ENCODE peak calls at places on chromosome 22, in six cellular contexts. P, D, H, O, C and L are unnamed samples.

GRCh38 chr22:20531404-20532181 is 24.2 kb downstream of the MED15 start:
- DNase-seq in O (peak), P (no peak), H (peak), D (no peak), C (peak), L (peak)

GRCh38 chr22:46780453-46780852 is 18.0 kb downstream of the TBC1D22A start:
- DNase-seq in D (no peak), H (no peak), O (no peak), P (no peak), C (no peak), L (no peak)

GRCh38 chr22:30036656-30037055 is 43.6 kb upstream of the HORMAD2 start:
- DNase-seq in P (no peak), O (peak), C (no peak), D (no peak), H (peak), L (peak)

GRCh38 chr22:48931452-48931851 is 896.2 kb downstream of the BRD1 start:
- DNase-seq in P (no peak), C (no peak), H (no peak), D (no peak), O (no peak), L (no peak)

GRCh38 chr22:45262931-45263789 is 21.6 kb upstream of the UPK3A start:
- DNase-seq in P (no peak), D (no peak), H (no peak), O (no peak), C (no peak), L (peak)

GRCh38 chr22:38176170-38176741 is 5.4 kb downstream of the PLA2G6 start:
- DNase-seq in H (peak), P (no peak), D (no peak), O (peak), C (no peak), L (peak)

GRCh38 chr22:49440931-49441330 is 386.7 kb downstream of the BRD1 start:
- DNase-seq in O (no peak), C (no peak), D (no peak), P (no peak), H (no peak), L (no peak)

GRCh38 chr22:26398741-26399153 is 30.3 kb upstream of the ASPHD2 start:
- DNase-seq in O (peak), H (peak), P (peak), D (peak), C (peak), L (peak)

GRCh38 chr22:50186181-50186731 is 543 bp downstream of the TRABD start:
- DNase-seq in O (no peak), D (no peak), C (no peak), H (no peak), P (no peak), L (no peak)

GRCh38 chr22:47748887-47749286 is 986.4 kb downstream of the TBC1D22A start:
- DNase-seq in D (no peak), P (no peak), C (no peak), O (no peak), H (no peak), L (no peak)

GRCh38 chr22:29975494-29975893 is 92.5 kb downstream of the MTMR3 start:
- DNase-seq in C (no peak), O (no peak), P (no peak), D (no peak), H (no peak), L (no peak)

GRCh38 chr22:49933236-49933921 is 14.9 kb downstream of the CRELD2 start:
- DNase-seq in D (no peak), O (no peak), P (no peak), C (no peak), H (no peak), L (no peak)

GRCh38 chr22:20514658-20515406 is 7.4 kb downstream of the MED15 start:
- DNase-seq in O (peak), C (no peak), P (no peak), H (peak), D (no peak), L (peak)

GRCh38 chr22:38202437-38203089 is 769 bp downstream of the MAFF start:
- DNase-seq in H (peak), C (peak), D (no peak), O (peak), P (no peak), L (no peak)

GRCh38 chr22:46411347-46411746 is 75.8 kb downstream of the TRMU start:
- DNase-seq in D (no peak), H (no peak), C (no peak), P (no peak), O (no peak), L (no peak)

GRCh38 chr22:25035715-25036114 is 83.2 kb downstream of the KIAA1671 start:
- DNase-seq in O (no peak), P (no peak), C (no peak), D (no peak), H (no peak), L (no peak)

GRCh38 chr22:39070186-39070585 is 6.9 kb upstream of the APOBEC3G start:
- DNase-seq in O (no peak), C (no peak), H (no peak), P (no peak), D (no peak), L (no peak)

GRCh38 chr22:28978158-28978557 is 83.5 kb downstream of the C22orf31 start:
- DNase-seq in C (no peak), O (peak), P (no peak), D (no peak), H (peak), L (peak)

GRCh38 chr22:38238519-38239051 is 34.2 kb downstream of the TMEM184B start:
- DNase-seq in H (no peak), C (no peak), P (no peak), O (peak), D (no peak), L (no peak)

GRCh38 chr22:26610072-26610958 is 7.5 kb downstream of the CRYBB1 start:
- DNase-seq in O (peak), D (no peak), C (no peak), P (no peak), H (peak), L (no peak)

GRCh38 chr22:49885281-49885680 is 31.6 kb downstream of the ZBED4 start:
- DNase-seq in H (no peak), C (no peak), O (no peak), D (no peak), P (no peak), L (no peak)

GRCh38 chr22:27992294-27993165 is 73.5 kb upstream of the PITPNB start:
- DNase-seq in C (peak), P (no peak), O (no peak), D (no peak), H (no peak), L (no peak)

GRCh38 chr22:44746836-44747519 is 5.4 kb upstream of the ARHGAP8 start:
- DNase-seq in P (no peak), O (peak), C (peak), H (no peak), D (no peak), L (peak)

GRCh38 chr22:43177479-43177878 is 9.5 kb downstream of the TTLL12 start:
- DNase-seq in C (no peak), H (no peak), D (no peak), P (no peak), O (no peak), L (no peak)

GRCh38 chr22:29773233-29773632 is 6.1 kb downstream of the UQCR10 start:
- DNase-seq in D (no peak), H (peak), O (peak), P (peak), C (no peak), L (peak)

GRCh38 chr22:46087816-46088277 is 62.5 kb upstream of the PPARA start:
- DNase-seq in O (peak), D (no peak), C (no peak), H (peak), P (no peak), L (no peak)

GRCh38 chr22:19845369-19845722 is 9.3 kb downstream of the GNB1L start:
- DNase-seq in D (no peak), C (no peak), P (no peak), H (no peak), O (no peak), L (no peak)

GRCh38 chr22:29477919-29478318 is 2.1 kb upstream of the NEFH start:
- DNase-seq in O (no peak), D (no peak), H (no peak), C (no peak), P (no peak), L (no peak)

GRCh38 chr22:46297151-46297819 is 615 bp downstream of the GTSE1 start:
- DNase-seq in P (no peak), O (peak), C (no peak), D (no peak), H (peak), L (no peak)

GRCh38 chr22:48607901-48608650 is 1219.6 kb downstream of the BRD1 start:
- DNase-seq in H (no peak), P (no peak), D (no peak), C (no peak), O (no peak), L (no peak)

GRCh38 chr22:29031236-29031982 is 30.2 kb downstream of the C22orf31 start:
- DNase-seq in H (peak), C (peak), P (peak), O (peak), D (peak), L (peak)

GRCh38 chr22:20785415-20785814 is 11.5 kb downstream of the SERPIND1 start:
- DNase-seq in P (no peak), H (no peak), O (no peak), C (no peak), D (no peak), L (no peak)

GRCh38 chr22:42273855-42274451 is 3.5 kb upstream of the TCF20 start:
- DNase-seq in C (peak), O (no peak), H (peak), D (no peak), P (no peak), L (no peak)

GRCh38 chr22:17780741-17781318 is 6.6 kb upstream of the BID start:
- DNase-seq in O (no peak), H (no peak), D (no peak), C (no peak), P (no peak), L (no peak)

GRCh38 chr22:46537946-46538815 is 761 bp upstream of the CELSR1 start:
- DNase-seq in H (no peak), O (peak), C (peak), D (peak), P (no peak), L (peak)

GRCh38 chr22:26406118-26406517 is 22.9 kb upstream of the ASPHD2 start:
- DNase-seq in D (no peak), O (peak), H (no peak), P (no peak), C (no peak), L (no peak)

GRCh38 chr22:36912694-36913430 is 566 bp upstream of the CSF2RB start:
- DNase-seq in C (no peak), P (no peak), D (no peak), O (no peak), H (no peak), L (no peak)
- H4K91ac ChIP-seq in C (no peak), P (no peak), D (no peak), O (no peak), H (no peak), L (peak)

DNA sequence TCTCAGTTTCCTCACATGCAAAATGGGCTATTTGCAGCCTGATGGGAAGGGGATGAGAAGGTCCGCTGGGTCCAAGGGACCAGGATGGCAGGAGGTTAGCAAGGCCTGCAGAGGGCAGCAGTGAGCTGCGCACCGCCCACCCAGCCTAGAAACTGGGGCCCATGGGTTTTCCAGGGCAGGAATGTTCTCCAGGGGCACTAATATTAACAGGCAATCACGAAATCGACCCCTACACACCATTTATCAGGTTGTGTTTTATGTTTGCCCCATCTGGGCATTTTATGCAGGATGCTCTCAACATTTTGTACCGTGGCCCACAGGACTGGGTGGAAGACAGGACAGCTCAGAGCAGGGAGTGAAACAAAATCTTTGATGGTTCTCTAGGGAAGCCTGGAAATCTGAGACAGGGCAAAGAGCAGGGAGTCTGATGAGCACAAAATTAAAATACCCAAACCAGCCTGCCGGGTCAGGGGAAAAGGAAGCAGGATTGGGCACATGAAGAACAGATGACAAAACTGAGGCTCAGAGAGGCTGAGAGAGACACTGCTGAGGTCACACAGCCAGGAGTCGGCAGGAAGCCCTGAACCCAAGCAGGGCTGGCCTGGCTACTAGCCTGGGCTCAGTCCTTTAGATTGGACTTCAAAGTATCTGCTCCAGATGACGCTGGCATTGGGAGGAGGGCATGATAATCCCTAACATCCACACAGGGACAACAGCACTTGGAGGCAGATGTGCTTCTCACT is 1.6 kb upstream of the BCR start:
- DNase-seq in O (peak), H (peak), D (no peak), P (peak), C (peak), L (peak)
- H2AK5ac ChIP-seq in O (no peak), H (peak), D (no peak), P (no peak), C (no peak), L (no peak)

GRCh38 chr22:23750374-23750743 is 553 bp downstream of the ZNF70 start:
- DNase-seq in C (no peak), D (no peak), O (no peak), H (peak), P (no peak), L (no peak)
- H4K91ac ChIP-seq in C (no peak), D (no peak), O (peak), H (no peak), P (no peak), L (peak)

GRCh38 chr22:36331912-36332622 is 55.7 kb downstream of the MYH9 start:
- DNase-seq in O (peak), C (no peak), P (no peak), D (no peak), H (peak), L (no peak)
- H2AK5ac ChIP-seq in O (peak), C (peak), P (peak), D (peak), H (peak), L (peak)

GRCh38 chr22:36757608-36758220 is 18.2 kb downstream of the IFT27 start:
- DNase-seq in P (peak), O (peak), D (peak), C (peak), H (peak), L (peak)
- H4K91ac ChIP-seq in P (no peak), O (no peak), D (no peak), C (no peak), H (no peak), L (no peak)

GRCh38 chr22:22355233-22355834 is 110.7 kb downstream of the VPREB1 start:
- DNase-seq in D (no peak), P (no peak), H (no peak), O (no peak), C (no peak), L (no peak)
- H2AK5ac ChIP-seq in D (no peak), P (no peak), H (no peak), O (no peak), C (no peak), L (no peak)

GRCh38 chr22:31044262-31044861 is 36.8 kb upstream of the SMTN start:
- DNase-seq in P (no peak), O (peak), H (no peak), D (no peak), C (peak), L (no peak)

GRCh38 chr22:31048570-31048969 is 32.5 kb upstream of the SMTN start:
- DNase-seq in C (no peak), O (no peak), P (no peak), H (no peak), D (no peak), L (no peak)

GRCh38 chr22:31045900-31046587 is 35.1 kb upstream of the SMTN start:
- DNase-seq in P (no peak), D (no peak), H (peak), O (no peak), C (no peak), L (no peak)

GRCh38 chr22:31049815-31050420 is 31.2 kb upstream of the SMTN start:
- DNase-seq in C (no peak), D (no peak), O (no peak), H (peak), P (no peak), L (peak)

GRCh38 chr22:31046591-31047226 is 34.4 kb upstream of the SMTN start:
- DNase-seq in P (no peak), O (peak), C (peak), D (no peak), H (peak), L (no peak)
- H4K91ac ChIP-seq in P (no peak), O (no peak), C (no peak), D (no peak), H (peak), L (peak)

DNA sequence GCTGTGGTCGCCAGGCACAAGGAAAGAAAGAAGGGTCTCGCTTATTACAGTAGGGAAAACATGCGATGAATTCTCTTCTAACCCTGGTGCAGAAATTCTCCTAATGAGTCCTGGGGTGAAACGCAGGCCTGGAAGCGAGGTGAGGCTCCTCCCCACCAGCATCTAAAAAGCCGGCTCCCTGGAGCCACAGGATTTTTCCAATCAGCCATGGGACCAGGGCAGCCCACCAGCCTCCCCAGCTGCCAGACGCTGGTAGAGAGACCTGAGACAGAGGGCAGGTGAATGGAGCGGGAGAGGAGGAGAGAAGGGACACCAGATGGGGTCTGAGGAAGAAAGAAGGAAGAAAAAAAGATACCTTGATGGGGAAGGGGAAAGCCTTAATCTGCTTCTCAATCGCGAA is 28.6 kb downstream of the APOL3 start:
- DNase-seq in P (no peak), D (no peak), C (no peak), H (no peak), O (no peak), L (no peak)
- H2AK5ac ChIP-seq in P (no peak), D (no peak), C (no peak), H (no peak), O (no peak), L (no peak)

DNA sequence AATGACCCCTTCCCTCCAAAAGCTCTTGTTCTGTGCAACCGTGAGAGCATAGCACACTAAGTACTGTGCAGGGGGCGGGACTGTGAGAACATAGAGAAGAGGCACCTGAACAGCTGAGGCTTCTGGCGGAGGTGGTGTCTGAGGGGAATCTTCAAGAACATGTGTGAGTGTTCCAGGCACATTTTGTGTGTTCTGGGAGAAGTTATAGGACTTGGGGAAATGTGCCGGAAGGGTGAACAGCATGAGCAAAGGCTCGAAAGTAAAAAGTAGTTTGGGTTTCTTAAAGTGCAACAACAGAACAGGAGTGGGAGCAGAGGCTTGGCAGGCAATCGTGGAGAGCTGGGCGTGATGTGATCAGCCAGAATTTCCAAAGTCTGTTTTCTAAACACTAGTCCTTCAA is 12.4 kb upstream of the SYN3 start:
- DNase-seq in C (no peak), O (no peak), P (no peak), H (no peak), D (no peak), L (no peak)
- H4K91ac ChIP-seq in C (no peak), O (no peak), P (no peak), H (no peak), D (no peak), L (no peak)